ENCODE peak calls at places on chromosomes 2 and 18, in five cellular contexts. One of them, this sample, is unnamed.

GRCh38 chr18:25132786-25133496 is 219.0 kb downstream of the ZNF521 start:
- DNase-seq in HepG2: no peak
- DNase-seq in GM12878: no peak
- DNase-seq in K562: no peak
- DNase-seq in HCT116: no peak
- DNase-seq in this sample: no peak

GRCh38 chr2:136582631-136583205 is 182.6 kb upstream of the THSD7B start:
- DNase-seq in HepG2: peak; percentile 18
- DNase-seq in GM12878: no peak
- DNase-seq in K562: peak; percentile 30
- DNase-seq in HCT116: no peak
- DNase-seq in this sample: no peak

GRCh38 chr18:49813071-49813320 is 337 bp downstream of the ACAA2 start:
- DNase-seq in HepG2: peak; percentile 24
- DNase-seq in GM12878: no peak
- DNase-seq in K562: peak; percentile 29
- DNase-seq in HCT116: no peak
- DNase-seq in this sample: no peak

GRCh38 chr2:15560404-15560987 is 638 bp downstream of the NBAS start:
- DNase-seq in HepG2: peak; percentile 23
- DNase-seq in GM12878: no peak
- DNase-seq in K562: peak; percentile 46
- DNase-seq in HCT116: no peak
- DNase-seq in this sample: no peak

GRCh38 chr18:40058811-40059570 is 1896.0 kb upstream of the PIK3C3 start:
- DNase-seq in HepG2: no peak
- DNase-seq in GM12878: no peak
- DNase-seq in K562: no peak
- DNase-seq in HCT116: no peak
- DNase-seq in this sample: no peak

GRCh38 chr2:171345971-171346722 is 87.6 kb downstream of the METTL8 start:
- DNase-seq in HepG2: no peak
- DNase-seq in GM12878: no peak
- DNase-seq in K562: no peak
- DNase-seq in HCT116: no peak
- DNase-seq in this sample: no peak

GRCh38 chr18:68244786-68245185 is 470.1 kb downstream of the TMX3 start:
- DNase-seq in HepG2: no peak
- DNase-seq in GM12878: no peak
- DNase-seq in K562: no peak
- DNase-seq in HCT116: no peak
- DNase-seq in this sample: no peak

GRCh38 chr2:64789466-64790320 is 136.0 kb upstream of the SERTAD2 start:
- DNase-seq in HepG2: no peak
- DNase-seq in GM12878: no peak
- DNase-seq in K562: no peak
- DNase-seq in HCT116: no peak
- DNase-seq in this sample: no peak

GRCh38 chr18:62784966-62785413 is 69.6 kb downstream of the PHLPP1 start:
- DNase-seq in HepG2: no peak
- DNase-seq in GM12878: no peak
- DNase-seq in K562: no peak
- DNase-seq in HCT116: no peak
- DNase-seq in this sample: no peak

GRCh38 chr2:217357886-217358620 is 498.2 kb upstream of the TNP1 start:
- DNase-seq in HepG2: no peak
- DNase-seq in GM12878: no peak
- DNase-seq in K562: no peak
- DNase-seq in HCT116: no peak
- DNase-seq in this sample: no peak

DNA sequence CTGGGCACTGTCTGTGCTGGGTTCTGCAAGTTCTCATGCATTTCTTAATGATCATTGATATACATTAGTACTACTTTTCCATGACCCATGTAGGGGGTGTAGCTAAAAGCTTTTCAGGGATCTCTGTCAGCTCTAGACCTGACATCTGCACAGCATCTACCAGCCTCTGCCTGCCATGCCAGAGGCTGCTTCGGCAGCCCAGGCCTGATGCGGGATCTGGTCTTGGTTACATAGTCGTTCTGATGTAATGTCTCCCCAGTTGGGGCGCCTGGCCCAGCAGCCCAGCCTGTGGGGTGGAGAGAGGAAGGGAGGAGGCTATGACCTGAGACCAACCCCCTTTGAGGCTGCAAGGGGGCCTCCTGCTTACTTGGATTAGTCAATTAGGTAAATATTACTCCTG is 575.5 kb downstream of the CMPK2 start:
- DNase-seq in HepG2: no peak
- DNase-seq in GM12878: no peak
- DNase-seq in K562: no peak
- DNase-seq in HCT116: no peak
- DNase-seq in this sample: no peak
- TF ChIP-seq EZH2 in HepG2: no peak
- TF ChIP-seq EZH2 in GM12878: no peak
- TF ChIP-seq EZH2 in K562: no peak
- TF ChIP-seq EZH2 in HCT116: no peak
- TF ChIP-seq EZH2 in this sample: no peak

GRCh38 chr2:150286730-150287362 is 200.6 kb downstream of the RND3 start:
- DNase-seq in HepG2: no peak
- DNase-seq in GM12878: no peak
- DNase-seq in K562: no peak
- DNase-seq in HCT116: no peak
- DNase-seq in this sample: no peak

GRCh38 chr2:150279673-150280072 is 207.8 kb downstream of the RND3 start:
- DNase-seq in HepG2: no peak
- DNase-seq in GM12878: no peak
- DNase-seq in K562: no peak
- DNase-seq in HCT116: no peak
- DNase-seq in this sample: no peak

GRCh38 chr2:150280255-150280654 is 207.2 kb downstream of the RND3 start:
- DNase-seq in HepG2: no peak
- DNase-seq in GM12878: no peak
- DNase-seq in K562: no peak
- DNase-seq in HCT116: no peak
- DNase-seq in this sample: no peak

GRCh38 chr2:150282821-150283309 is 204.6 kb downstream of the RND3 start:
- DNase-seq in HepG2: no peak
- DNase-seq in GM12878: no peak
- DNase-seq in K562: no peak
- DNase-seq in HCT116: no peak
- DNase-seq in this sample: no peak
- TF ChIP-seq POLR2AphosphoS5 in HepG2: no peak
- TF ChIP-seq POLR2AphosphoS5 in GM12878: no peak
- TF ChIP-seq POLR2AphosphoS5 in K562: no peak
- TF ChIP-seq POLR2AphosphoS5 in HCT116: no peak
- TF ChIP-seq POLR2AphosphoS5 in this sample: no peak

GRCh38 chr2:230457073-230457768 is 41.2 kb downstream of the SP100 start:
- DNase-seq in HepG2: no peak
- DNase-seq in GM12878: no peak
- DNase-seq in K562: no peak
- DNase-seq in HCT116: no peak
- DNase-seq in this sample: no peak

GRCh38 chr2:230457793-230458192 is 41.8 kb downstream of the SP100 start:
- DNase-seq in HepG2: no peak
- DNase-seq in GM12878: no peak
- DNase-seq in K562: no peak
- DNase-seq in HCT116: no peak
- DNase-seq in this sample: no peak

GRCh38 chr2:230455005-230455684 is 39.1 kb downstream of the SP100 start:
- DNase-seq in HepG2: no peak
- DNase-seq in GM12878: no peak
- DNase-seq in K562: no peak
- DNase-seq in HCT116: no peak
- DNase-seq in this sample: no peak

DNA sequence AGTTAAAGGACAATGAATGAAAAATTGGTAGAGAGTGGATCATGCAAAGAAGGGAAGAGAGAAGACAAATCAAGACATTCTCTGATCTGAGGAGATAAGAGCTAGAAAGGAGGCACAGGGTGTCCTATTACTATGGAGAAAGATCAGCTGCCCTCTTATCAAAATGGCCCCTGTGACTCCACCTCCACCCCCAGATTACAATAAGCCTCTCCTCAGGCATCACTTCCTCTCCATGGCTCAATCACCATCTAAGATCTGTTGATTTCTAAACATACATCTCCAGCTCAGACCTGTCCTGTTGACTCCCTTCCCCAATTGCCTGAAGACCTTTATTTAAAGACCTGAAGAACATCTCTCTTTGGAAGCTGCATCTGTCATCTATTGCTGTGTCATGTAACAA is 43.2 kb downstream of the SP100 start:
- DNase-seq in HepG2: no peak
- DNase-seq in GM12878: no peak
- DNase-seq in K562: no peak
- DNase-seq in HCT116: no peak
- DNase-seq in this sample: no peak
- H3K4me3 ChIP-seq in HepG2: no peak overlapping the region
- H3K4me3 ChIP-seq in GM12878: no peak overlapping the region
- H3K4me3 ChIP-seq in K562: no peak overlapping the region
- H3K4me3 ChIP-seq in HCT116: no peak overlapping the region
- H3K4me3 ChIP-seq in this sample: no peak overlapping the region

DNA sequence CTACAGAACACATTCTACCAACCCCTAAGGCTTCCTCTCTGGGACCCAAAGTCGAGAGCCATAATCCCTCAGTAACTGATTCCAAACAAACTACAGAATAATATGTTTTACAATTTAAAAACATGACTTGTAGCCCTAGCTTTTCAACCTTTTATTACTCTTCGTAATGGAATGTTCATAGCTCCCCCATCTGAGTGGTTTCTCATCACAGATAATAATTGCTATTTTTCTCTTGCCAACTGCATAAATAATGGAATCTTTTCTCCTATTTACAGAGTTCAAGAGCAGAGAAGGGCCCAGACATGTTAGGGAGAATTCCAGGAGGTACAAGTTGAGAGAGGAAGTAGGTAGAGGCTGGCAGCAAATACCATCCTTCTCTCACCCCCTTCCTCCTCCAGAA is 59.9 kb upstream of the CERS6 start:
- DNase-seq in HepG2: no peak
- DNase-seq in GM12878: no peak
- DNase-seq in K562: no peak
- DNase-seq in HCT116: no peak
- DNase-seq in this sample: no peak
- TF ChIP-seq EZH2 in HepG2: no peak
- TF ChIP-seq EZH2 in GM12878: no peak
- TF ChIP-seq EZH2 in K562: no peak
- TF ChIP-seq EZH2 in HCT116: no peak
- TF ChIP-seq EZH2 in this sample: no peak

GRCh38 chr18:23485386-23485785 is 17.9 kb upstream of the RMC1 start:
- DNase-seq in HepG2: no peak
- DNase-seq in GM12878: no peak
- DNase-seq in K562: no peak
- DNase-seq in HCT116: no peak
- DNase-seq in this sample: no peak

GRCh38 chr18:23493654-23494053 is 9.7 kb upstream of the RMC1 start:
- DNase-seq in HepG2: no peak
- DNase-seq in GM12878: no peak
- DNase-seq in K562: no peak
- DNase-seq in HCT116: no peak
- DNase-seq in this sample: no peak

GRCh38 chr18:23484783-23485182 is 18.5 kb upstream of the RMC1 start:
- DNase-seq in HepG2: no peak
- DNase-seq in GM12878: no peak
- DNase-seq in K562: no peak
- DNase-seq in HCT116: no peak
- DNase-seq in this sample: no peak

DNA sequence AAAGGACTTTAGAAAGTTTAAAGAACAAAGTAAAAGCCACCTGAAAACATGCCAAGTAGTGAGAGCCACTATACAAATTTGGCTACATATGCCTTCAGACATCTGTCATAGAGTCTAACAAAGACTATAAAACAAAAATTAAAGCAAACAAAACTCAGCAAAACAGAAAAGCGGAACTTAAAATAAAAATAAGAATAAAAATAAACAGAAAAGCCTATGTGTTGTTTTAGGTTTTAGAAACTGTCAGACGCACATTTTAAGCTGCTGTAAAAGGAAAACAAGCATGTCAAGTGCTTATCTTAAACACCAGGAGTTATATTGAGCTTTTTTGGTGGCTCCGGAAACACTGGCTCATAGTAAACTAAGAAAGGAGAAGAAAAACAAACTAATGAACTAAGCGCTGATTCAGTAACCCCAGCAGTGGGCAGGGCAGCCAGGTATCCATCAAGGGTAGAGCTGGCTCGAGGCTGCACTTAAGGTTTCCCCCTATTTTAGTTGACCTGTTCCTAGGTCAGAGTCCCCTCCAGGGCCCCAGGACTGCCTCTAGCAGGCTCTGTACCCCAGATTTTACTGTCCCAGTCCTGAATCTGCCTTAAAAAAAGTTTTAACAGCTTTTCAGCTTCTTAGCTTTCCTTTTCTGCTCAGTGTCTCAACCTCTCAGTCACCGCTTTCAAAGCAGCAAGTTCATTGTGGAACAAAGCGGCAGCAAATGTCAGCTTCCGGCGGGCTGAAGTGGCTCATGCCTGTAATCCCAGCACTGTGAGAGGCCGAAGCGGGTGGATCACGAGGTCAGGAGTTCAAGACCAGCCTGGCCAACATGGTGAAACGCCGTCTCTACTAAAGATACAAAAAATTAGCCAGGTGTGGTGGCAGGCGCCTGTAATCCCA is 15.3 kb upstream of the RMC1 start:
- DNase-seq in HepG2: peak; percentile 60
- DNase-seq in GM12878: peak; percentile 62
- DNase-seq in K562: peak; percentile 37
- DNase-seq in HCT116: no peak
- DNase-seq in this sample: no peak
- TF ChIP-seq POLR2AphosphoS5 in HepG2: no peak
- TF ChIP-seq POLR2AphosphoS5 in GM12878: no peak
- TF ChIP-seq POLR2AphosphoS5 in K562: no peak
- TF ChIP-seq POLR2AphosphoS5 in HCT116: no peak
- TF ChIP-seq POLR2AphosphoS5 in this sample: no peak